ENCODE peak calls at places on chromosome 22, in six cellular contexts. One of them, this sample, is unnamed.

GRCh38 chr22:17269607-17270261 is 50.5 kb upstream of the ADA2 start:
- DNase-seq in GM12865: no peak
- DNase-seq in stimulated activated naive CD4-positive, alpha-beta T cell: no peak
- DNase-seq in CD8-positive, alpha-beta memory T cell: no peak
- DNase-seq in iris pigment epithelial cell: no peak
- DNase-seq in mucosa of descending colon: peak; percentile 63
- DNase-seq in this sample: no peak

GRCh38 chr22:39839917-39840510 is 53.5 kb downstream of the ENTHD1 start:
- DNase-seq in mucosa of descending colon: no peak
- DNase-seq in GM12865: peak; percentile 55
- DNase-seq in stimulated activated naive CD4-positive, alpha-beta T cell: no peak
- DNase-seq in iris pigment epithelial cell: no peak
- DNase-seq in CD8-positive, alpha-beta memory T cell: no peak
- DNase-seq in this sample: peak; percentile 15

GRCh38 chr22:30221121-30221992 is 25.2 kb downstream of the LIF start:
- DNase-seq in iris pigment epithelial cell: no peak
- DNase-seq in stimulated activated naive CD4-positive, alpha-beta T cell: peak; percentile 22
- DNase-seq in CD8-positive, alpha-beta memory T cell: peak; percentile 57
- DNase-seq in mucosa of descending colon: peak; percentile 63
- DNase-seq in GM12865: peak; percentile 67
- DNase-seq in this sample: peak; percentile 68

GRCh38 chr22:49693416-49693815 is 134.3 kb downstream of the BRD1 start:
- DNase-seq in stimulated activated naive CD4-positive, alpha-beta T cell: no peak
- DNase-seq in mucosa of descending colon: no peak
- DNase-seq in iris pigment epithelial cell: no peak
- DNase-seq in GM12865: no peak
- DNase-seq in CD8-positive, alpha-beta memory T cell: no peak
- DNase-seq in this sample: no peak

GRCh38 chr22:48192920-48193319 is 1430.5 kb downstream of the TBC1D22A start:
- DNase-seq in CD8-positive, alpha-beta memory T cell: no peak
- DNase-seq in GM12865: no peak
- DNase-seq in mucosa of descending colon: no peak
- DNase-seq in stimulated activated naive CD4-positive, alpha-beta T cell: no peak
- DNase-seq in iris pigment epithelial cell: no peak
- DNase-seq in this sample: no peak

GRCh38 chr22:37211853-37212173 is 464 bp downstream of the SSTR3 start:
- DNase-seq in mucosa of descending colon: no peak
- DNase-seq in CD8-positive, alpha-beta memory T cell: no peak
- DNase-seq in GM12865: no peak
- DNase-seq in stimulated activated naive CD4-positive, alpha-beta T cell: no peak
- DNase-seq in iris pigment epithelial cell: no peak
- DNase-seq in this sample: no peak

GRCh38 chr22:19117111-19117512 is 5.1 kb downstream of the DGCR2 start:
- DNase-seq in iris pigment epithelial cell: no peak
- DNase-seq in stimulated activated naive CD4-positive, alpha-beta T cell: no peak
- DNase-seq in mucosa of descending colon: no peak
- DNase-seq in CD8-positive, alpha-beta memory T cell: no peak
- DNase-seq in GM12865: no peak
- DNase-seq in this sample: no peak

GRCh38 chr22:42833104-42833503 is 24.0 kb downstream of the ARFGAP3 start:
- DNase-seq in iris pigment epithelial cell: no peak
- DNase-seq in CD8-positive, alpha-beta memory T cell: no peak
- DNase-seq in stimulated activated naive CD4-positive, alpha-beta T cell: no peak
- DNase-seq in GM12865: peak; percentile 67
- DNase-seq in mucosa of descending colon: no peak
- DNase-seq in this sample: no peak

This sample was measured in central memory CD4-positive, alpha-beta T cell.